ENCODE peak calls at places on chromosomes 5 and 9, in ten cellular contexts. W is renal cortical epithelial cell, V is kidney, I is HuH-7, A is ELF-1, Q is HTR-8/SVneo, M is MCF 10A, T is GM12864, R is DND-41, C is left cardiac atrium. G is an unnamed sample.

GRCh38 chr5:151248651-151249050 is 4.3 kb upstream of the GM2A start:
- DNase-seq in R (no peak), M (no peak), A (no peak), V (no peak), W (no peak), T (no peak), Q (no peak), C (no peak), I (no peak), G (no peak)

GRCh38 chr5:171830686-171831085 is 45.1 kb downstream of the SMIM23 start:
- DNase-seq in T (no peak), A (no peak), C (no peak), R (no peak), I (no peak), Q (no peak), W (no peak), M (no peak), V (no peak), G (no peak)

GRCh38 chr9:37676411-37676830 is 25.7 kb downstream of the FRMPD1 start:
- DNase-seq in T (no peak), C (no peak), A (no peak), M (no peak), R (no peak), V (no peak), I (no peak), W (no peak), Q (no peak), G (no peak)

GRCh38 chr5:60280943-60281342 is 387.4 kb upstream of the PDE4D start:
- DNase-seq in A (no peak), W (no peak), M (no peak), Q (no peak), I (no peak), C (no peak), V (no peak), R (no peak), T (no peak), G (no peak)

GRCh38 chr5:126741361-126741760 is 35.6 kb upstream of the LMNB1 start:
- DNase-seq in M (no peak), I (no peak), R (no peak), A (no peak), W (no peak), T (no peak), Q (no peak), C (no peak), V (no peak), G (no peak)

GRCh38 chr5:179485845-179486575 is 64.3 kb upstream of the RUFY1 start:
- DNase-seq in M (no peak), I (no peak), W (no peak), R (no peak), T (no peak), V (no peak), Q (no peak), C (no peak), A (peak), G (no peak)

GRCh38 chr5:4089087-4089486 is 493.5 kb downstream of the IRX1 start:
- DNase-seq in V (no peak), T (no peak), A (no peak), M (no peak), C (no peak), Q (no peak), I (no peak), W (no peak), R (no peak), G (no peak)

GRCh38 chr5:18314192-18314778 is 680.0 kb downstream of the TAF11L14 start:
- DNase-seq in M (peak), R (no peak), W (peak), T (no peak), A (no peak), C (no peak), Q (peak), V (no peak), I (no peak), G (no peak)

GRCh38 chr5:179870403-179870903 is 11.8 kb upstream of the MRNIP start:
- DNase-seq in A (peak), R (no peak), T (no peak), W (no peak), M (peak), V (peak), C (peak), Q (no peak), I (peak), G (no peak)

GRCh38 chr9:121975801-121976277 is 117.3 kb downstream of the TTLL11 start:
- DNase-seq in V (peak), I (peak), Q (no peak), R (no peak), M (no peak), C (no peak), W (peak), A (no peak), T (no peak), G (no peak)

GRCh38 chr5:59116231-59116900 is 533.5 kb downstream of the RAB3C start:
- DNase-seq in V (no peak), M (no peak), A (peak), Q (no peak), I (no peak), C (no peak), T (no peak), W (no peak), R (no peak), G (no peak)

GRCh38 chr9:38390851-38391250 is 1.7 kb upstream of the ALDH1B1 start:
- DNase-seq in I (no peak), T (no peak), Q (no peak), C (no peak), M (no peak), V (no peak), A (no peak), R (no peak), W (peak), G (no peak)

GRCh38 chr9:98958271-98958989 is 14.7 kb downstream of the COL15A1 start:
- DNase-seq in R (no peak), I (no peak), A (no peak), W (no peak), C (no peak), T (no peak), M (no peak), V (no peak), Q (no peak), G (no peak)

GRCh38 chr9:131608469-131609115 is 63.3 kb downstream of the PRRT1B start:
- DNase-seq in W (peak), V (peak), R (no peak), I (peak), C (peak), M (peak), T (no peak), Q (peak), A (peak), G (no peak)

GRCh38 chr5:124148574-124148973 is 597.9 kb downstream of the ZNF608 start:
- DNase-seq in R (no peak), A (no peak), C (no peak), I (no peak), V (no peak), W (no peak), T (no peak), Q (no peak), M (no peak), G (no peak)

GRCh38 chr5:179759961-179760541 is 27.4 kb downstream of the MAML1 start:
- DNase-seq in R (no peak), C (no peak), A (no peak), M (no peak), I (no peak), V (no peak), T (no peak), Q (no peak), W (no peak), G (no peak)

GRCh38 chr9:447230-448025 is 232.8 kb downstream of the DOCK8 start:
- DNase-seq in A (no peak), Q (no peak), V (no peak), C (no peak), T (no peak), R (no peak), M (peak), W (peak), I (no peak), G (no peak)

GRCh38 chr5:65032250-65032649 is 263.5 kb downstream of the CWC27 start:
- DNase-seq in C (no peak), A (no peak), V (no peak), R (no peak), I (no peak), M (peak), T (no peak), Q (no peak), W (no peak), G (no peak)

GRCh38 chr9:117253256-117253655 is 161.6 kb downstream of the ASTN2 start:
- DNase-seq in W (no peak), V (no peak), I (no peak), T (no peak), R (no peak), C (no peak), M (no peak), A (peak), Q (no peak), G (no peak)

GRCh38 chr9:127129718-127130085 is 7.3 kb upstream of the ANGPTL2 start:
- DNase-seq in T (no peak), V (no peak), M (peak), C (no peak), I (no peak), A (peak), W (no peak), Q (no peak), R (no peak), G (peak)

GRCh38 chr5:12242960-12243888 is 339.0 kb upstream of the CTNND2 start:
- DNase-seq in M (peak), C (no peak), W (peak), Q (peak), R (no peak), A (no peak), I (no peak), V (no peak), T (no peak), G (no peak)

GRCh38 chr5:150523472-150524350 is 15.8 kb downstream of the NDST1 start:
- DNase-seq in I (peak), A (peak), M (peak), C (no peak), Q (peak), W (peak), R (peak), V (peak), T (peak), G (no peak)

GRCh38 chr5:73256462-73257260 is 83.7 kb downstream of the TMEM174 start:
- DNase-seq in T (no peak), W (peak), V (no peak), R (no peak), I (no peak), C (no peak), M (peak), A (no peak), Q (no peak), G (no peak)

GRCh38 chr5:10366310-10367297 is 13.1 kb downstream of the MARCHF6 start:
- DNase-seq in R (no peak), V (no peak), M (peak), I (no peak), A (no peak), T (no peak), W (peak), C (no peak), Q (no peak), G (no peak)

GRCh38 chr9:106797299-106797698 is 65.7 kb upstream of the ZNF462 start:
- DNase-seq in R (no peak), T (no peak), A (no peak), Q (no peak), V (no peak), W (peak), M (peak), I (no peak), C (no peak), G (no peak)

GRCh38 chr5:133392448-133392847 is 219.9 kb downstream of the FSTL4 start:
- DNase-seq in R (no peak), M (no peak), W (no peak), V (no peak), C (no peak), Q (no peak), I (no peak), T (no peak), A (no peak), G (peak)

GRCh38 chr5:110852053-110852452 is 113.2 kb downstream of the SLC25A46 start:
- DNase-seq in T (peak), Q (no peak), A (no peak), C (no peak), R (no peak), I (no peak), W (peak), M (no peak), V (no peak), G (no peak)

GRCh38 chr9:536597-537511 is 304.6 kb upstream of the DMRT1 start:
- DNase-seq in M (no peak), T (no peak), C (no peak), I (no peak), V (no peak), Q (no peak), A (no peak), R (no peak), W (no peak), G (no peak)

GRCh38 chr9:17402309-17402708 is 176.6 kb upstream of the SH3GL2 start:
- DNase-seq in A (no peak), R (no peak), I (peak), T (no peak), M (peak), V (no peak), Q (no peak), C (no peak), W (peak), G (no peak)

GRCh38 chr5:107602896-107603295 is 67.8 kb downstream of the EFNA5 start:
- DNase-seq in I (no peak), Q (no peak), T (no peak), W (no peak), R (no peak), V (no peak), C (no peak), A (no peak), M (no peak), G (no peak)

GRCh38 chr5:66138572-66139116 is 5.5 kb upstream of the SREK1 start:
- DNase-seq in R (no peak), W (no peak), I (no peak), A (no peak), V (no peak), M (no peak), C (no peak), T (no peak), Q (no peak), G (no peak)

GRCh38 chr5:114152656-114153360 is 209.1 kb upstream of the KCNN2 start:
- DNase-seq in R (no peak), T (no peak), M (no peak), V (no peak), C (no peak), A (no peak), W (no peak), I (no peak), Q (no peak), G (no peak)

GRCh38 chr5:1330146-1330846 is 14.6 kb downstream of the CLPTM1L start:
- DNase-seq in V (peak), Q (no peak), T (no peak), A (no peak), R (no peak), M (peak), I (no peak), W (no peak), C (no peak), G (peak)

GRCh38 chr5:76791461-76791860 is 27.4 kb upstream of the F2RL1 start:
- DNase-seq in M (no peak), W (no peak), V (no peak), T (no peak), C (no peak), Q (no peak), A (no peak), R (no peak), I (no peak), G (no peak)

GRCh38 chr9:75664597-75664996 is 225.9 kb upstream of the PCSK5 start:
- DNase-seq in Q (no peak), R (no peak), T (no peak), C (no peak), A (no peak), V (no peak), M (no peak), W (no peak), I (peak), G (no peak)

GRCh38 chr5:179837076-179838011 is 16.6 kb downstream of the SQSTM1 start:
- DNase-seq in V (peak), Q (no peak), W (no peak), C (no peak), A (no peak), T (no peak), R (no peak), M (no peak), I (no peak), G (no peak)

G was measured in mesenteric fat pad.